ENCODE peak calls at places on chromosomes 1 and 21, in nine cellular contexts. I is lower lobe of right lung, V is fibroblast of lung, O is GM23338, W is left lung, B is tibial nerve, D is left ventricle myocardium inferior, C is cardiac muscle cell, M is K562. P is an unnamed sample. For H3K4me1, the result is how much of the 10 kb centered on the place peaks cover.

GRCh38 chr1:6502000-6502891 is 10.8 kb upstream of the PLEKHG5 start:
- DNase-seq in I (no peak), V (no peak), C (peak), D (peak), O (no peak), B (peak), W (no peak), M (no peak), P (peak)

GRCh38 chr1:111833334-111833733 is 77.6 kb downstream of the DDX20 start:
- DNase-seq in I (no peak), B (no peak), V (peak), W (no peak), M (no peak), D (no peak), C (peak), O (peak), P (no peak)

GRCh38 chr1:192066202-192066601 is 92.1 kb upstream of the RGS18 start:
- DNase-seq in D (no peak), M (no peak), I (no peak), W (no peak), O (no peak), C (peak), B (no peak), V (no peak), P (no peak)

GRCh38 chr1:214552174-214552608 is 789 bp upstream of the PTPN14 start:
- DNase-seq in O (peak), I (peak), W (peak), B (peak), V (peak), D (peak), M (no peak), C (peak), P (no peak)

GRCh38 chr1:28358701-28359100 is 10.8 kb upstream of the PHACTR4 start:
- DNase-seq in M (no peak), W (no peak), I (no peak), C (no peak), D (no peak), O (no peak), V (no peak), B (no peak), P (no peak)

GRCh38 chr1:97849350-97850339 is 71.2 kb downstream of the DPYD start:
- DNase-seq in V (peak), M (no peak), W (no peak), B (no peak), I (no peak), O (no peak), D (no peak), C (peak), P (no peak)

GRCh38 chr1:23400324-23401110 is 24.0 kb downstream of the TCEA3 start:
- DNase-seq in B (no peak), M (no peak), D (no peak), W (no peak), V (no peak), I (no peak), O (no peak), C (peak), P (no peak)

GRCh38 chr1:38235705-38236104 is 189.1 kb upstream of the POU3F1 start:
- DNase-seq in D (no peak), V (peak), C (peak), O (no peak), W (no peak), I (no peak), M (no peak), B (no peak), P (no peak)

GRCh38 chr1:6971048-6971447 is 185.8 kb downstream of the CAMTA1 start:
- DNase-seq in B (no peak), C (no peak), D (no peak), V (peak), O (no peak), W (no peak), I (no peak), M (no peak), P (no peak)

GRCh38 chr1:15110128-15110866 is 43.2 kb upstream of the TMEM51 start:
- DNase-seq in B (no peak), V (no peak), M (peak), C (no peak), I (no peak), D (no peak), W (no peak), O (no peak), P (no peak)

GRCh38 chr1:117682372-117682771 is 76.5 kb downstream of the TENT5C start:
- DNase-seq in D (peak), I (no peak), W (no peak), O (no peak), V (no peak), M (no peak), C (no peak), B (no peak), P (no peak)

GRCh38 chr1:9201421-9202239 is 32.9 kb upstream of the H6PD start:
- DNase-seq in M (no peak), O (peak), C (peak), B (peak), V (peak), D (no peak), I (no peak), W (peak), P (no peak)

GRCh38 chr21:42641311-42642218 is 11.9 kb upstream of the PDE9A start:
- DNase-seq in V (peak), M (no peak), D (no peak), W (peak), B (no peak), C (peak), I (peak), O (peak), P (no peak)

GRCh38 chr1:23198373-23198772 is 18.9 kb downstream of the HTR1D start:
- DNase-seq in I (no peak), D (no peak), O (no peak), C (peak), V (peak), W (no peak), B (no peak), M (no peak), P (no peak)

GRCh38 chr1:229199261-229199850 is 71.6 kb upstream of the RAB4A start:
- DNase-seq in C (no peak), V (no peak), I (no peak), W (no peak), D (no peak), M (no peak), O (peak), B (no peak), P (no peak)

GRCh38 chr1:12711421-12712005 is 4.4 kb upstream of the AADACL3 start:
- DNase-seq in D (no peak), V (no peak), B (no peak), O (no peak), I (no peak), W (no peak), C (no peak), M (no peak), P (no peak)

GRCh38 chr21:37045139-37045538 is 27.7 kb downstream of the PIGP start:
- DNase-seq in V (no peak), O (no peak), B (no peak), C (no peak), I (no peak), W (no peak), D (no peak), M (no peak), P (no peak)

GRCh38 chr1:17531682-17532487 is 7.6 kb upstream of the ARHGEF10L start:
- DNase-seq in W (no peak), O (no peak), M (no peak), B (peak), V (peak), I (no peak), C (peak), D (peak), P (no peak)

GRCh38 chr1:204041232-204041767 is 31.6 kb upstream of the SOX13 start:
- DNase-seq in I (no peak), M (no peak), V (peak), O (no peak), B (no peak), W (no peak), C (no peak), D (peak), P (no peak)

GRCh38 chr1:185401019-185401418 is 84.0 kb upstream of the IVNS1ABP start:
- DNase-seq in B (no peak), W (no peak), V (peak), D (no peak), O (peak), I (no peak), C (no peak), M (no peak), P (no peak)

GRCh38 chr1:208204779-208205178 is 39.4 kb downstream of the PLXNA2 start:
- DNase-seq in B (no peak), O (no peak), M (no peak), W (no peak), D (no peak), I (no peak), V (no peak), C (no peak), P (no peak)

GRCh38 chr1:245710961-245711903 is 556.4 kb downstream of the KIF26B start:
- DNase-seq in W (no peak), V (no peak), O (peak), M (no peak), C (no peak), B (no peak), I (no peak), D (no peak), P (no peak)

GRCh38 chr1:67230539-67230938 is 64.3 kb downstream of the IL23R start:
- DNase-seq in W (no peak), C (no peak), D (no peak), M (no peak), V (no peak), B (no peak), O (no peak), I (no peak), P (no peak)

GRCh38 chr1:92975551-92976232 is 14.4 kb upstream of the DIPK1A start:
- DNase-seq in M (no peak), W (no peak), C (no peak), D (peak), O (no peak), V (no peak), I (no peak), B (no peak), P (no peak)

GRCh38 chr1:118928739-118929554 is 59.2 kb downstream of the TBX15 start:
- DNase-seq in M (peak), C (peak), B (no peak), W (no peak), I (no peak), V (peak), D (no peak), O (peak), P (no peak)

GRCh38 chr1:107724648-107725047 is 240.3 kb downstream of the VAV3 start:
- DNase-seq in D (no peak), W (no peak), O (no peak), M (no peak), B (no peak), C (no peak), V (peak), I (no peak), P (no peak)

GRCh38 chr1:145858238-145858936 is 494 bp downstream of the PIAS3 start:
- DNase-seq in D (peak), B (peak), C (peak), V (peak), O (peak), W (peak), I (peak), M (peak), P (peak)

GRCh38 chr1:224430511-224431113 is 4.0 kb downstream of the WDR26 start:
- DNase-seq in C (peak), D (no peak), O (no peak), B (no peak), M (peak), V (peak), W (no peak), I (no peak), P (no peak)

GRCh38 chr1:223844521-223844961 is 1.2 kb downstream of the TP53BP2 start:
- DNase-seq in V (no peak), W (no peak), D (no peak), I (no peak), B (no peak), C (peak), O (no peak), M (no peak), P (no peak)

GRCh38 chr1:57798499-57798898 is 374.6 kb upstream of the DAB1 start:
- DNase-seq in I (no peak), W (no peak), C (no peak), V (no peak), O (no peak), M (no peak), D (no peak), B (no peak), P (no peak)

GRCh38 chr1:18948913-18949688 is 7.4 kb downstream of the IFFO2 start:
- DNase-seq in V (peak), O (peak), B (no peak), M (no peak), D (peak), W (no peak), C (peak), I (peak), P (no peak)

GRCh38 chr1:245016700-245017099 is 138.1 kb upstream of the KIF26B start:
- DNase-seq in D (no peak), V (no peak), I (no peak), B (no peak), W (no peak), O (no peak), M (no peak), C (no peak), P (no peak)

GRCh38 chr1:218676991-218677390 is 331.9 kb downstream of the TGFB2 start:
- DNase-seq in V (peak), D (no peak), I (no peak), O (no peak), C (no peak), B (no peak), W (no peak), M (no peak), P (no peak)
- TF ChIP-seq CTCF in V (no peak), D (no peak), I (no peak), O (no peak), C (no peak), B (no peak), W (no peak), M (no peak), P (no peak)

GRCh38 chr1:109252167-109252892 is 3.0 kb downstream of the CELSR2 start:
- DNase-seq in I (no peak), V (no peak), D (no peak), O (no peak), C (no peak), M (no peak), B (no peak), W (peak), P (no peak)
- H3K4me1 ChIP-seq in I (under half), V (under half), D (under half), O (under half), C (under half), M (under half), B (under half), W (under half), P (under half)

GRCh38 chr1:1033731-1034437 is 14.0 kb downstream of the AGRN start:
- DNase-seq in D (no peak), V (no peak), W (no peak), O (peak), C (no peak), B (no peak), M (no peak), I (no peak), P (no peak)
- H3K4me3 ChIP-seq in D (peak), V (no peak), W (no peak), O (peak), C (peak), B (peak), M (no peak), I (peak), P (no peak)

GRCh38 chr1:227437495-227438008 is 119.3 kb upstream of the CDC42BPA start:
- DNase-seq in D (no peak), W (no peak), I (no peak), M (peak), C (peak), B (no peak), V (peak), O (peak), P (no peak)
- TF ChIP-seq CTCF in D (peak), W (peak), I (peak), M (peak), C (peak), B (peak), V (peak), O (peak), P (peak)